ENCODE peak calls at places on chromosome 22, in six cellular contexts. A, W, K, Z, N and H are unnamed samples.

GRCh38 chr22:40542821-40543540 is 93.5 kb downstream of the MRTFA start:
- DNase-seq in N (no peak), K (no peak), W (no peak), A (no peak), Z (no peak), H (no peak)

GRCh38 chr22:42288791-42289190 is 18.3 kb upstream of the TCF20 start:
- DNase-seq in W (no peak), A (no peak), N (no peak), K (no peak), Z (no peak), H (no peak)

GRCh38 chr22:36304429-36304828 is 51.5 kb downstream of the APOL1 start:
- DNase-seq in N (no peak), Z (no peak), A (no peak), K (no peak), W (no peak), H (no peak)

GRCh38 chr22:21693333-21693998 is 27.7 kb downstream of the PPIL2 start:
- DNase-seq in W (no peak), A (no peak), N (no peak), K (no peak), Z (no peak), H (peak; percentile 34)

GRCh38 chr22:37014415-37014806 is 4.8 kb downstream of the TST start:
- DNase-seq in A (no peak), K (no peak), Z (peak; percentile 37), W (no peak), N (no peak), H (no peak)

GRCh38 chr22:38240734-38241252 is 32.0 kb downstream of the TMEM184B start:
- DNase-seq in A (peak; percentile 67), Z (no peak), W (no peak), N (peak; percentile 82), K (peak; percentile 49), H (no peak)

GRCh38 chr22:38802671-38803121 is 8.8 kb upstream of the DNAL4 start:
- DNase-seq in A (peak; percentile 28), N (peak; percentile 68), K (peak; percentile 39), Z (no peak), W (no peak), H (no peak)

GRCh38 chr22:27970596-27971220 is 51.7 kb upstream of the PITPNB start:
- DNase-seq in W (no peak), K (no peak), A (no peak), Z (no peak), N (no peak), H (no peak)

GRCh38 chr22:33829549-33830280 is 90.6 kb downstream of the LARGE1 start:
- DNase-seq in K (no peak), W (no peak), N (no peak), Z (no peak), A (no peak), H (no peak)

GRCh38 chr22:42473484-42474193 is 41.4 kb upstream of the NFAM1 start:
- DNase-seq in A (peak; percentile 35), K (peak; percentile 45), Z (no peak), W (no peak), N (peak; percentile 47), H (no peak)

GRCh38 chr22:32103648-32104326 is 55.3 kb downstream of the C22orf42 start:
- DNase-seq in A (no peak), Z (no peak), N (no peak), W (no peak), K (no peak), H (no peak)

GRCh38 chr22:42561856-42562255 is 8.1 kb downstream of the SERHL2 start:
- DNase-seq in A (no peak), K (no peak), W (no peak), Z (no peak), N (no peak), H (no peak)

GRCh38 chr22:28977050-28977449 is 84.6 kb downstream of the C22orf31 start:
- DNase-seq in Z (no peak), K (no peak), N (no peak), A (no peak), W (no peak), H (no peak)

GRCh38 chr22:30309981-30310672 is 16.6 kb downstream of the TBC1D10A start:
- DNase-seq in Z (peak; percentile 55), K (no peak), N (no peak), A (peak; percentile 73), W (no peak), H (peak; percentile 71)

GRCh38 chr22:22547692-22548348 is 11.2 kb downstream of the PRAME start:
- DNase-seq in A (no peak), N (no peak), K (no peak), W (no peak), Z (no peak), H (no peak)